ENCODE peak calls at places on chromosomes 13 and 19, in six cellular contexts. One of them, this sample, is unnamed.

GRCh38 chr13:93226623-93227279 is at the start of gene GPC6:
- DNase-seq in CD8-positive, alpha-beta memory T cell: no peak
- DNase-seq in IMR-90: peak
- DNase-seq in AG08395: peak
- DNase-seq in HFFc6: peak
- DNase-seq in activated CD8-positive, alpha-beta T cell treated with anti-CD3 and anti-CD28 coated beads for 36 hours: no peak
- DNase-seq in this sample: no peak

GRCh38 chr19:54573330-54573872 is at the start of gene LILRA2:
- DNase-seq in activated CD8-positive, alpha-beta T cell treated with anti-CD3 and anti-CD28 coated beads for 36 hours: no peak
- DNase-seq in CD8-positive, alpha-beta memory T cell: no peak
- DNase-seq in HFFc6: no peak
- DNase-seq in IMR-90: no peak
- DNase-seq in AG08395: no peak
- DNase-seq in this sample: no peak

GRCh38 chr13:63427170-63427569 is 2011.5 kb upstream of the PCDH20 start:
- DNase-seq in IMR-90: no peak
- DNase-seq in CD8-positive, alpha-beta memory T cell: no peak
- DNase-seq in HFFc6: no peak
- DNase-seq in activated CD8-positive, alpha-beta T cell treated with anti-CD3 and anti-CD28 coated beads for 36 hours: no peak
- DNase-seq in AG08395: no peak
- DNase-seq in this sample: no peak

GRCh38 chr19:7216373-7216902 is 77.8 kb downstream of the INSR start:
- DNase-seq in HFFc6: no peak
- DNase-seq in IMR-90: no peak
- DNase-seq in AG08395: no peak
- DNase-seq in activated CD8-positive, alpha-beta T cell treated with anti-CD3 and anti-CD28 coated beads for 36 hours: peak
- DNase-seq in CD8-positive, alpha-beta memory T cell: no peak
- DNase-seq in this sample: no peak

GRCh38 chr19:23382955-23383354 is 12.3 kb downstream of the ZNF91 start:
- DNase-seq in CD8-positive, alpha-beta memory T cell: no peak
- DNase-seq in AG08395: no peak
- DNase-seq in activated CD8-positive, alpha-beta T cell treated with anti-CD3 and anti-CD28 coated beads for 36 hours: no peak
- DNase-seq in IMR-90: no peak
- DNase-seq in HFFc6: no peak
- DNase-seq in this sample: no peak

GRCh38 chr19:12092065-12092867 is 27.7 kb downstream of the ZNF844 start:
- DNase-seq in HFFc6: peak
- DNase-seq in CD8-positive, alpha-beta memory T cell: peak
- DNase-seq in activated CD8-positive, alpha-beta T cell treated with anti-CD3 and anti-CD28 coated beads for 36 hours: peak
- DNase-seq in AG08395: peak
- DNase-seq in IMR-90: peak
- DNase-seq in this sample: peak

GRCh38 chr13:36766295-36766694 is 52.7 kb upstream of the RFXAP start:
- DNase-seq in activated CD8-positive, alpha-beta T cell treated with anti-CD3 and anti-CD28 coated beads for 36 hours: no peak
- DNase-seq in AG08395: no peak
- DNase-seq in IMR-90: peak
- DNase-seq in HFFc6: peak
- DNase-seq in CD8-positive, alpha-beta memory T cell: no peak
- DNase-seq in this sample: no peak

GRCh38 chr13:110304256-110304655 is 2.7 kb downstream of the COL4A1 start:
- DNase-seq in CD8-positive, alpha-beta memory T cell: no peak
- DNase-seq in IMR-90: peak
- DNase-seq in AG08395: no peak
- DNase-seq in HFFc6: peak
- DNase-seq in activated CD8-positive, alpha-beta T cell treated with anti-CD3 and anti-CD28 coated beads for 36 hours: no peak
- DNase-seq in this sample: no peak

GRCh38 chr13:48727252-48728011 is 73.7 kb downstream of the CYSLTR2 start:
- DNase-seq in HFFc6: no peak
- DNase-seq in CD8-positive, alpha-beta memory T cell: no peak
- DNase-seq in activated CD8-positive, alpha-beta T cell treated with anti-CD3 and anti-CD28 coated beads for 36 hours: no peak
- DNase-seq in IMR-90: peak
- DNase-seq in AG08395: no peak
- DNase-seq in this sample: no peak

GRCh38 chr13:27927444-27928352 is 7.9 kb downstream of the PDX1 start:
- DNase-seq in activated CD8-positive, alpha-beta T cell treated with anti-CD3 and anti-CD28 coated beads for 36 hours: no peak
- DNase-seq in HFFc6: no peak
- DNase-seq in CD8-positive, alpha-beta memory T cell: no peak
- DNase-seq in IMR-90: no peak
- DNase-seq in AG08395: no peak
- DNase-seq in this sample: no peak

GRCh38 chr19:33794578-33795369 is 1.9 kb upstream of the KCTD15 start:
- DNase-seq in IMR-90: no peak
- DNase-seq in AG08395: no peak
- DNase-seq in CD8-positive, alpha-beta memory T cell: no peak
- DNase-seq in activated CD8-positive, alpha-beta T cell treated with anti-CD3 and anti-CD28 coated beads for 36 hours: no peak
- DNase-seq in HFFc6: no peak
- DNase-seq in this sample: no peak

GRCh38 chr19:11018743-11019142 is 57.9 kb downstream of the SMARCA4 start:
- DNase-seq in AG08395: no peak
- DNase-seq in HFFc6: no peak
- DNase-seq in IMR-90: no peak
- DNase-seq in activated CD8-positive, alpha-beta T cell treated with anti-CD3 and anti-CD28 coated beads for 36 hours: no peak
- DNase-seq in CD8-positive, alpha-beta memory T cell: no peak
- DNase-seq in this sample: no peak

GRCh38 chr13:21541980-21542379 is 62.0 kb downstream of the MICU2 start:
- DNase-seq in IMR-90: no peak
- DNase-seq in AG08395: no peak
- DNase-seq in HFFc6: no peak
- DNase-seq in CD8-positive, alpha-beta memory T cell: no peak
- DNase-seq in activated CD8-positive, alpha-beta T cell treated with anti-CD3 and anti-CD28 coated beads for 36 hours: no peak
- DNase-seq in this sample: no peak

GRCh38 chr13:71829542-71829941 is 37.5 kb downstream of the DACH1 start:
- DNase-seq in HFFc6: no peak
- DNase-seq in IMR-90: no peak
- DNase-seq in CD8-positive, alpha-beta memory T cell: no peak
- DNase-seq in AG08395: no peak
- DNase-seq in activated CD8-positive, alpha-beta T cell treated with anti-CD3 and anti-CD28 coated beads for 36 hours: no peak
- DNase-seq in this sample: no peak

GRCh38 chr19:11138659-11139526 is 16.7 kb downstream of the SPC24 start:
- DNase-seq in AG08395: peak
- DNase-seq in IMR-90: peak
- DNase-seq in activated CD8-positive, alpha-beta T cell treated with anti-CD3 and anti-CD28 coated beads for 36 hours: no peak
- DNase-seq in HFFc6: peak
- DNase-seq in CD8-positive, alpha-beta memory T cell: no peak
- DNase-seq in this sample: peak

GRCh38 chr13:60211548-60211947 is 47.8 kb upstream of the DIAPH3 start:
- DNase-seq in CD8-positive, alpha-beta memory T cell: no peak
- DNase-seq in AG08395: no peak
- DNase-seq in activated CD8-positive, alpha-beta T cell treated with anti-CD3 and anti-CD28 coated beads for 36 hours: no peak
- DNase-seq in HFFc6: no peak
- DNase-seq in IMR-90: no peak
- DNase-seq in this sample: no peak

GRCh38 chr13:35914662-35915061 is 216.5 kb downstream of the DCLK1 start:
- DNase-seq in CD8-positive, alpha-beta memory T cell: no peak
- DNase-seq in IMR-90: no peak
- DNase-seq in AG08395: peak
- DNase-seq in activated CD8-positive, alpha-beta T cell treated with anti-CD3 and anti-CD28 coated beads for 36 hours: no peak
- DNase-seq in HFFc6: no peak
- DNase-seq in this sample: no peak

GRCh38 chr19:4058696-4059492 is 7.8 kb downstream of the ZBTB7A start:
- DNase-seq in activated CD8-positive, alpha-beta T cell treated with anti-CD3 and anti-CD28 coated beads for 36 hours: no peak
- DNase-seq in HFFc6: no peak
- DNase-seq in CD8-positive, alpha-beta memory T cell: no peak
- DNase-seq in AG08395: no peak
- DNase-seq in IMR-90: no peak
- DNase-seq in this sample: no peak

GRCh38 chr13:94342436-94343242 is 136.8 kb downstream of the DCT start:
- DNase-seq in IMR-90: no peak
- DNase-seq in activated CD8-positive, alpha-beta T cell treated with anti-CD3 and anti-CD28 coated beads for 36 hours: no peak
- DNase-seq in AG08395: no peak
- DNase-seq in HFFc6: no peak
- DNase-seq in CD8-positive, alpha-beta memory T cell: no peak
- DNase-seq in this sample: no peak

GRCh38 chr13:33761744-33762143 is 56.2 kb upstream of the RFC3 start:
- DNase-seq in AG08395: no peak
- DNase-seq in CD8-positive, alpha-beta memory T cell: no peak
- DNase-seq in activated CD8-positive, alpha-beta T cell treated with anti-CD3 and anti-CD28 coated beads for 36 hours: no peak
- DNase-seq in HFFc6: peak
- DNase-seq in IMR-90: no peak
- DNase-seq in this sample: no peak

GRCh38 chr19:32415246-32415645 is 9.7 kb downstream of the DPY19L3 start:
- DNase-seq in IMR-90: no peak
- DNase-seq in AG08395: no peak
- DNase-seq in activated CD8-positive, alpha-beta T cell treated with anti-CD3 and anti-CD28 coated beads for 36 hours: no peak
- DNase-seq in HFFc6: no peak
- DNase-seq in CD8-positive, alpha-beta memory T cell: no peak
- DNase-seq in this sample: no peak

GRCh38 chr19:45508681-45508930 is 1.3 kb downstream of the VASP start:
- DNase-seq in activated CD8-positive, alpha-beta T cell treated with anti-CD3 and anti-CD28 coated beads for 36 hours: no peak
- DNase-seq in HFFc6: no peak
- DNase-seq in CD8-positive, alpha-beta memory T cell: no peak
- DNase-seq in AG08395: no peak
- DNase-seq in IMR-90: no peak
- DNase-seq in this sample: no peak

GRCh38 chr19:7715671-7716070 is 13.7 kb upstream of the FCER2 start:
- DNase-seq in CD8-positive, alpha-beta memory T cell: no peak
- DNase-seq in IMR-90: no peak
- DNase-seq in HFFc6: no peak
- DNase-seq in activated CD8-positive, alpha-beta T cell treated with anti-CD3 and anti-CD28 coated beads for 36 hours: no peak
- DNase-seq in AG08395: no peak
- DNase-seq in this sample: no peak

GRCh38 chr13:45015300-45015699 is 26.0 kb downstream of the GPALPP1 start:
- DNase-seq in HFFc6: no peak
- DNase-seq in CD8-positive, alpha-beta memory T cell: no peak
- DNase-seq in AG08395: no peak
- DNase-seq in IMR-90: peak
- DNase-seq in activated CD8-positive, alpha-beta T cell treated with anti-CD3 and anti-CD28 coated beads for 36 hours: no peak
- DNase-seq in this sample: no peak

GRCh38 chr19:51364200-51365106 is 1.7 kb downstream of the ETFB start:
- DNase-seq in CD8-positive, alpha-beta memory T cell: no peak
- DNase-seq in activated CD8-positive, alpha-beta T cell treated with anti-CD3 and anti-CD28 coated beads for 36 hours: no peak
- DNase-seq in IMR-90: no peak
- DNase-seq in HFFc6: peak
- DNase-seq in AG08395: no peak
- DNase-seq in this sample: no peak

GRCh38 chr19:18057557-18057956 is 29.2 kb downstream of the IL12RB1 start:
- DNase-seq in HFFc6: no peak
- DNase-seq in activated CD8-positive, alpha-beta T cell treated with anti-CD3 and anti-CD28 coated beads for 36 hours: no peak
- DNase-seq in AG08395: no peak
- DNase-seq in CD8-positive, alpha-beta memory T cell: no peak
- DNase-seq in IMR-90: no peak
- DNase-seq in this sample: no peak

GRCh38 chr13:44601596-44601995 is 25.5 kb upstream of the TSC22D1 start:
- DNase-seq in activated CD8-positive, alpha-beta T cell treated with anti-CD3 and anti-CD28 coated beads for 36 hours: no peak
- DNase-seq in IMR-90: no peak
- DNase-seq in CD8-positive, alpha-beta memory T cell: no peak
- DNase-seq in HFFc6: no peak
- DNase-seq in AG08395: no peak
- DNase-seq in this sample: no peak

GRCh38 chr13:99367106-99367616 is 60.0 kb upstream of the GPR183 start:
- DNase-seq in activated CD8-positive, alpha-beta T cell treated with anti-CD3 and anti-CD28 coated beads for 36 hours: peak
- DNase-seq in CD8-positive, alpha-beta memory T cell: no peak
- DNase-seq in IMR-90: no peak
- DNase-seq in HFFc6: no peak
- DNase-seq in AG08395: no peak
- DNase-seq in this sample: no peak

GRCh38 chr19:1429750-1430149 is 8.4 kb upstream of the RPS15 start:
- DNase-seq in activated CD8-positive, alpha-beta T cell treated with anti-CD3 and anti-CD28 coated beads for 36 hours: no peak
- DNase-seq in CD8-positive, alpha-beta memory T cell: no peak
- DNase-seq in AG08395: no peak
- DNase-seq in HFFc6: no peak
- DNase-seq in IMR-90: no peak
- DNase-seq in this sample: no peak

GRCh38 chr19:19427935-19428334 is 22.5 kb downstream of the GATAD2A start:
- DNase-seq in activated CD8-positive, alpha-beta T cell treated with anti-CD3 and anti-CD28 coated beads for 36 hours: no peak
- DNase-seq in CD8-positive, alpha-beta memory T cell: no peak
- DNase-seq in IMR-90: no peak
- DNase-seq in AG08395: no peak
- DNase-seq in HFFc6: no peak
- DNase-seq in this sample: no peak

GRCh38 chr13:43401364-43401763 is 378.0 kb downstream of the DNAJC15 start:
- DNase-seq in CD8-positive, alpha-beta memory T cell: no peak
- DNase-seq in IMR-90: no peak
- DNase-seq in HFFc6: no peak
- DNase-seq in activated CD8-positive, alpha-beta T cell treated with anti-CD3 and anti-CD28 coated beads for 36 hours: no peak
- DNase-seq in AG08395: no peak
- DNase-seq in this sample: no peak

GRCh38 chr13:33577037-33577436 is 240.9 kb upstream of the RFC3 start:
- DNase-seq in AG08395: no peak
- DNase-seq in IMR-90: peak
- DNase-seq in CD8-positive, alpha-beta memory T cell: no peak
- DNase-seq in HFFc6: peak
- DNase-seq in activated CD8-positive, alpha-beta T cell treated with anti-CD3 and anti-CD28 coated beads for 36 hours: no peak
- DNase-seq in this sample: no peak

GRCh38 chr13:64054306-64054705 is 2638.7 kb upstream of the PCDH20 start:
- DNase-seq in CD8-positive, alpha-beta memory T cell: no peak
- DNase-seq in IMR-90: no peak
- DNase-seq in HFFc6: no peak
- DNase-seq in AG08395: no peak
- DNase-seq in activated CD8-positive, alpha-beta T cell treated with anti-CD3 and anti-CD28 coated beads for 36 hours: no peak
- DNase-seq in this sample: no peak

GRCh38 chr13:20159646-20160345 is 1.1 kb downstream of the GJA3 start:
- DNase-seq in activated CD8-positive, alpha-beta T cell treated with anti-CD3 and anti-CD28 coated beads for 36 hours: no peak
- DNase-seq in AG08395: no peak
- DNase-seq in IMR-90: peak
- DNase-seq in HFFc6: no peak
- DNase-seq in CD8-positive, alpha-beta memory T cell: no peak
- DNase-seq in this sample: no peak

GRCh38 chr19:15315101-15315500 is 17.2 kb downstream of the BRD4 start:
- DNase-seq in AG08395: no peak
- DNase-seq in IMR-90: no peak
- DNase-seq in activated CD8-positive, alpha-beta T cell treated with anti-CD3 and anti-CD28 coated beads for 36 hours: no peak
- DNase-seq in CD8-positive, alpha-beta memory T cell: no peak
- DNase-seq in HFFc6: no peak
- DNase-seq in this sample: no peak

GRCh38 chr19:38845374-38846024 is 4.3 kb downstream of the HNRNPL start:
- DNase-seq in AG08395: no peak
- DNase-seq in CD8-positive, alpha-beta memory T cell: no peak
- DNase-seq in IMR-90: no peak
- DNase-seq in activated CD8-positive, alpha-beta T cell treated with anti-CD3 and anti-CD28 coated beads for 36 hours: no peak
- DNase-seq in HFFc6: no peak
- DNase-seq in this sample: no peak

GRCh38 chr19:55766466-55766865 is 2.5 kb upstream of the RFPL4AL1 start:
- DNase-seq in AG08395: no peak
- DNase-seq in IMR-90: no peak
- DNase-seq in activated CD8-positive, alpha-beta T cell treated with anti-CD3 and anti-CD28 coated beads for 36 hours: no peak
- DNase-seq in CD8-positive, alpha-beta memory T cell: no peak
- DNase-seq in HFFc6: no peak
- DNase-seq in this sample: no peak